ENCODE peak calls at places on chromosomes 13 and 19, in nine cellular contexts. B, U, G, S, J, Z, F, O and I are unnamed samples.

GRCh38 chr13:43874512-43875092 is 4.9 kb downstream of the CCDC122 start:
- DNase-seq in J (no peak), G (no peak), B (no peak), Z (no peak), U (peak; percentile 57), F (no peak), O (no peak), S (no peak), I (no peak)

GRCh38 chr19:40962460-40962961 is 28.6 kb upstream of the CYP2B6 start:
- DNase-seq in O (no peak), Z (no peak), F (no peak), G (no peak), B (no peak), J (no peak), S (no peak), U (no peak), I (no peak)

GRCh38 chr13:110923777-110924638 is 9.1 kb upstream of the ANKRD10 start:
- DNase-seq in F (no peak), O (no peak), Z (no peak), G (no peak), U (no peak), S (no peak), J (no peak), B (no peak), I (no peak)

GRCh38 chr19:38449518-38449917 is 16.0 kb downstream of the RYR1 start:
- DNase-seq in B (no peak), S (no peak), F (no peak), Z (no peak), U (no peak), J (no peak), O (no peak), G (no peak), I (no peak)

GRCh38 chr13:30845297-30846214 is 60.5 kb upstream of the MEDAG start:
- DNase-seq in F (no peak), G (no peak), J (no peak), Z (no peak), U (no peak), B (no peak), S (no peak), O (no peak), I (no peak)

GRCh38 chr19:39031368-39032163 is 783 bp downstream of the FBXO27 start:
- DNase-seq in F (peak; percentile 90), J (peak; percentile 94), O (peak; percentile 83), Z (peak; percentile 95), G (peak; percentile 87), B (peak; percentile 86), S (no peak), U (peak; percentile 93), I (peak; percentile 96)

GRCh38 chr19:5774921-5775320 is 9.6 kb downstream of the PRR22 start:
- DNase-seq in G (no peak), J (no peak), U (no peak), F (no peak), S (no peak), B (no peak), O (no peak), Z (no peak), I (no peak)

GRCh38 chr19:10113964-10114650 is 2.6 kb downstream of the P2RY11 start:
- DNase-seq in B (no peak), S (no peak), J (no peak), O (no peak), U (no peak), Z (no peak), G (no peak), F (no peak), I (peak; percentile 86)

GRCh38 chr19:40806385-40807146 is 7.6 kb downstream of the EGLN2 start:
- DNase-seq in J (peak; percentile 93), B (peak; percentile 89), S (peak; percentile 77), Z (peak; percentile 72), U (peak; percentile 81), O (peak; percentile 84), G (peak; percentile 77), F (peak; percentile 79), I (peak; percentile 87)

GRCh38 chr13:41813426-41813825 is 147.5 kb downstream of the VWA8 start:
- DNase-seq in Z (no peak), O (no peak), G (no peak), F (no peak), U (no peak), B (no peak), S (peak; percentile 10), J (no peak), I (no peak)

GRCh38 chr19:34503546-34504272 is 22.2 kb downstream of the WTIP start:
- DNase-seq in O (no peak), G (peak; percentile 13), Z (no peak), J (peak; percentile 55), U (no peak), F (no peak), B (peak; percentile 66), S (no peak), I (no peak)

GRCh38 chr19:1383311-1384084 is at the start of gene NDUFS7:
- DNase-seq in O (peak; percentile 95), U (peak; percentile 96), B (peak; percentile 93), Z (peak; percentile 99), F (peak; percentile 90), S (peak; percentile 85), G (peak; percentile 89), J (peak; percentile 94), I (peak; percentile 89)
- TF ChIP-seq CTCF in O (peak; percentile 70), U (peak; percentile 63), B (peak; percentile 67), Z (no peak), F (no peak), S (peak; percentile 27), G (peak; percentile 41), J (peak; percentile 21), I (peak; percentile 16)

GRCh38 chr13:98822238-98822606 is 69.8 kb upstream of the SLC15A1 start:
- DNase-seq in O (no peak), B (no peak), J (no peak), U (no peak), Z (no peak), S (no peak), F (no peak), G (no peak), I (no peak)

GRCh38 chr13:98823442-98823841 is 71.0 kb upstream of the SLC15A1 start:
- DNase-seq in O (no peak), U (no peak), Z (no peak), F (no peak), G (no peak), S (no peak), B (no peak), J (no peak), I (no peak)

GRCh38 chr13:98819382-98819781 is 66.9 kb upstream of the SLC15A1 start:
- DNase-seq in U (no peak), S (no peak), Z (no peak), J (no peak), G (peak; percentile 41), F (no peak), O (no peak), B (no peak), I (no peak)

GRCh38 chr13:98821372-98822237 is 69.1 kb upstream of the SLC15A1 start:
- DNase-seq in J (no peak), B (no peak), O (peak; percentile 42), U (no peak), S (no peak), F (peak; percentile 24), G (no peak), Z (no peak), I (no peak)

DNA sequence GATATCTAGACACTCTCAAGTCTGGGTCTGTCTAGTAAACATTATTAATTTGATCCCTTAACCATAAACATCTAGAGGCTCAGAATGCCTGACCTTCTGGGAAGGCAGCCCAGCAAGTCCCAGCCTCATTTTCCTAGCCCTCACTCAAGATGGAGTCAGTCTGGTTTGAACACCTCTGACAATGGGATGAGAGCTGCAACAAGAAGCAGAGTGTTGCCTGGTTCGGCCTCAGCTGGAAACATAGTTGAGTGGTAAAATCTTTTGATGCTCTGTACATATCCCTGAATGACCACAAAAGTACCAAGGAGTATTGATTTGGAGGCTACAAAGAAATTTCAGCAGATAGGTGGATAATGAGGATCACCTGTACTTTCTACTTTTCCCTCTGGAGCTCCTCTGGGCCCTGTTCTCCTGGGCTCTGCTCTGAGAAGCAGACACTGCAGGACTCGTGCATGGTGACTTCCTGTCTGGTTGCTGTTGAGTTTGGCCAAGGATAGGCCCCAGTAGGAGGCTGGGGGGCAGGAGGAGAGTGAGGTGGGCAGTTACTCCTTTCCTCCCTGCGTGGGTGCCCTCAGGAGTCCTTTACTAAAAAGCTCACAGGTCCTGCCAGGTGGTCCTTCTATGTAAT is 68.4 kb upstream of the SLC15A1 start:
- DNase-seq in S (no peak), G (no peak), O (no peak), F (no peak), J (no peak), Z (no peak), U (no peak), B (no peak), I (no peak)
- H3K9me3 ChIP-seq in S (no peaks in the 10 kb centered on the region), G (no peaks in the 10 kb centered on the region), O (no peaks in the 10 kb centered on the region), F (no peaks in the 10 kb centered on the region), J (no peaks in the 10 kb centered on the region), Z (no peaks in the 10 kb centered on the region), U (no peaks in the 10 kb centered on the region), B (no peaks in the 10 kb centered on the region), I (no peaks in the 10 kb centered on the region)

DNA sequence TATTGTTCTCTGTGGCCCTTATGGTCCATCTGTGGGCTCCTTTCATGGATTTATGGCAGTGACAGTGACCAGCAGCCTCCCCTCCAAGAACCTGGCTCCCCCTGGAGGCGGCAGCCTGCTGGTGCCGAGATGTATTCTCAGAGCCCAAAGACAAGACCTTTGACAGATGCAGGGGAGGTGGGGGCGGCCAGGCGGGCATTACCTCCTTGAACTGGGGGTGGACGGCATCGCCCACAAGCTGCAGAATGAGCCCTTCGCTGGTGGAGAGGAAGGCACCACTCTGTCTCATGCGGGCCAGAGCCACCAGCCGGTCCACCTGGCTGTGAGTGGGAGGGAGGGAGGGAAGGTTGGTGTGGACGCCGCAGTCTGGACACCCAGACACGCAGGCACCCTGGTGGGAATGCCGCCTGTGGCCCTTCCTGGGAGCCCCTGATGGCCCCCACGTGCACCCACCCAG is 6.6 kb downstream of the ISOC2 start:
- DNase-seq in Z (no peak), S (no peak), G (no peak), J (no peak), U (peak; percentile 58), F (peak; percentile 46), O (no peak), B (no peak), I (no peak)
- TF ChIP-seq CTCF in Z (no peak), S (peak; percentile 77), G (peak; percentile 56), J (no peak), U (peak; percentile 80), F (peak; percentile 20), O (no peak), B (no peak), I (peak; percentile 27)

GRCh38 chr19:16013851-16014840 is 62.1 kb upstream of the TPM4 start:
- DNase-seq in B (peak; percentile 42), G (no peak), F (no peak), Z (no peak), U (no peak), S (no peak), O (no peak), J (no peak), I (no peak)
- H3K9me3 ChIP-seq in B (no peaks in the 10 kb centered on the region), G (no peaks in the 10 kb centered on the region), F (no peaks in the 10 kb centered on the region), Z (no peaks in the 10 kb centered on the region), U (no peaks in the 10 kb centered on the region), S (no peaks in the 10 kb centered on the region), O (no peaks in the 10 kb centered on the region), J (no peaks in the 10 kb centered on the region), I (no peaks in the 10 kb centered on the region)

DNA sequence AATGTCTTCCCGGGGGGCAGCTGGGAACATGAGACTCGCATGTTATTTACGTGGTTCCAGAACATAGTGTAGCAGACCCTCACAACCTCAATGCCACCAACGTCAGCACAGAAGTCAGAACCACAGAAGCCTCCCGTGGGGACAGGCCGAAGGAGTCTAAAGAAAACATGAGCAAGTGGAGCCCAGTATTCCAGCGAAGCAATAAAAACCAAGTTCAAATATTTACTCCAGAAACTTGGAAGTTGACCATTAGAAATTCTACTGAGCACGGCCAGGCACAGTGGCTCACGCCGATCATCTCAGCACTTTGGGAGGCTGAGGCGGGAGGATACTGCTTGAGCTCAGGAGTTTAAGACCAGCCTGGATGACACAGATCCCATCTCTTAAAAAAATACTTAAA is 17.9 kb upstream of the ATP8B3 start:
- DNase-seq in S (no peak), O (no peak), G (no peak), F (no peak), U (no peak), Z (no peak), B (no peak), J (no peak), I (no peak)
- TF ChIP-seq CTCF in S (no peak), O (no peak), G (no peak), F (no peak), U (no peak), Z (no peak), B (no peak), J (no peak), I (no peak)